ENCODE peak calls at places on chromosome 14, in seven cellular contexts. L, U, D, X, T, W and H are unnamed samples.

GRCh38 chr14:52080171-52080800 is 11.4 kb upstream of the NID2 start:
- DNase-seq in L (no peak), U (no peak), D (peak), X (no peak), T (no peak), W (no peak), H (peak)

GRCh38 chr14:52014601-52015267 is 25.4 kb downstream of the RTRAF start:
- DNase-seq in L (no peak), U (peak), D (no peak), X (no peak), T (no peak), W (no peak), H (no peak)

GRCh38 chr14:59595071-59595470 is 18.5 kb upstream of the CCDC175 start:
- DNase-seq in L (no peak), U (no peak), D (no peak), X (no peak), T (peak), W (no peak), H (no peak)

GRCh38 chr14:102911991-102912761 is 10.3 kb upstream of the AMN start:
- DNase-seq in L (no peak), U (no peak), D (no peak), X (no peak), T (no peak), W (peak), H (no peak)

GRCh38 chr14:102277874-102278630 is 26.9 kb downstream of the MOK start:
- DNase-seq in L (no peak), U (no peak), D (no peak), X (peak), T (no peak), W (no peak), H (no peak)

GRCh38 chr14:91105673-91106072 is 8.2 kb upstream of the DGLUCY start:
- DNase-seq in L (no peak), U (no peak), D (no peak), X (no peak), T (no peak), W (no peak), H (no peak)

GRCh38 chr14:61526405-61527312 is 168.7 kb upstream of the HIF1A start:
- DNase-seq in L (no peak), U (no peak), D (peak), X (no peak), T (peak), W (no peak), H (peak)

GRCh38 chr14:55265197-55265596 is 6.0 kb upstream of the FBXO34 start:
- DNase-seq in L (peak), U (no peak), D (no peak), X (no peak), T (no peak), W (no peak), H (no peak)

GRCh38 chr14:65999865-66000264 is 486.3 kb upstream of the CCDC196 start:
- DNase-seq in L (no peak), U (no peak), D (no peak), X (no peak), T (no peak), W (no peak), H (no peak)

GRCh38 chr14:56490379-56490778 is 89.2 kb upstream of the TMEM260 start:
- DNase-seq in L (peak), U (no peak), D (peak), X (no peak), T (no peak), W (no peak), H (no peak)

GRCh38 chr14:102565331-102565887 is 27.0 kb upstream of the RCOR1 start:
- DNase-seq in L (peak), U (no peak), D (no peak), X (no peak), T (no peak), W (no peak), H (peak)

GRCh38 chr14:54976316-54976715 is 50.6 kb downstream of the WDHD1 start:
- DNase-seq in L (no peak), U (no peak), D (peak), X (no peak), T (no peak), W (no peak), H (no peak)

GRCh38 chr14:21723431-21724045 is 49.9 kb upstream of the OR4E1 start:
- DNase-seq in L (peak), U (no peak), D (peak), X (peak), T (no peak), W (no peak), H (no peak)

GRCh38 chr14:95227279-95227860 is 70.0 kb upstream of the DICER1 start:
- DNase-seq in L (no peak), U (no peak), D (no peak), X (no peak), T (peak), W (no peak), H (no peak)

GRCh38 chr14:103946975-103947374 is 4.6 kb upstream of the RD3L start:
- DNase-seq in L (no peak), U (no peak), D (no peak), X (no peak), T (no peak), W (no peak), H (no peak)

GRCh38 chr14:60721331-60722162 is 2.6 kb downstream of the SIX4 start:
- DNase-seq in L (peak), U (no peak), D (peak), X (peak), T (peak), W (peak), H (peak)

GRCh38 chr14:100531152-100531551 is 56.1 kb downstream of the BEGAIN start:
- DNase-seq in L (no peak), U (no peak), D (no peak), X (peak), T (no peak), W (no peak), H (no peak)

GRCh38 chr14:20143911-20144310 is 5.3 kb downstream of the OR4N5 start:
- DNase-seq in L (no peak), U (no peak), D (no peak), X (peak), T (no peak), W (no peak), H (no peak)

GRCh38 chr14:50860478-50861086 is 11.3 kb upstream of the ABHD12B start:
- DNase-seq in L (peak), U (peak), D (peak), X (peak), T (peak), W (peak), H (peak)

GRCh38 chr14:94773682-94774211 is 3.8 kb upstream of the GSC start:
- DNase-seq in L (no peak), U (no peak), D (no peak), X (no peak), T (no peak), W (no peak), H (no peak)

GRCh38 chr14:101334656-101335055 is 226.6 kb upstream of the DIO3 start:
- DNase-seq in L (no peak), U (no peak), D (no peak), X (no peak), T (no peak), W (no peak), H (no peak)

GRCh38 chr14:101077511-101078074 is 174.1 kb upstream of the RTL1 start:
- DNase-seq in L (no peak), U (peak), D (peak), X (no peak), T (no peak), W (no peak), H (peak)

GRCh38 chr14:91396959-91397815 is 20.4 kb downstream of the CCDC88C start:
- DNase-seq in L (peak), U (no peak), D (no peak), X (peak), T (peak), W (no peak), H (no peak)

GRCh38 chr14:100285021-100285912 is 21.0 kb downstream of the SLC25A29 start:
- DNase-seq in L (peak), U (no peak), D (peak), X (peak), T (peak), W (peak), H (peak)

GRCh38 chr14:51118993-51119392 is 24.1 kb upstream of the TRIM9 start:
- DNase-seq in L (no peak), U (peak), D (no peak), X (no peak), T (no peak), W (no peak), H (no peak)

GRCh38 chr14:85175556-85175955 is 354.4 kb upstream of the FLRT2 start:
- DNase-seq in L (no peak), U (no peak), D (peak), X (no peak), T (no peak), W (no peak), H (no peak)

GRCh38 chr14:67526676-67527459 is 6.2 kb upstream of the PLEKHH1 start:
- DNase-seq in L (peak), U (peak), D (peak), X (peak), T (peak), W (peak), H (peak)

GRCh38 chr14:93142854-93143652 is 27.3 kb upstream of the ITPK1 start:
- DNase-seq in L (no peak), U (no peak), D (no peak), X (no peak), T (no peak), W (no peak), H (no peak)

GRCh38 chr14:58731465-58732330 is 93.9 kb downstream of the DACT1 start:
- DNase-seq in L (no peak), U (no peak), D (peak), X (no peak), T (no peak), W (no peak), H (no peak)

GRCh38 chr14:102318781-102319276 is 717 bp upstream of the ZNF839 start:
- DNase-seq in L (peak), U (no peak), D (no peak), X (no peak), T (no peak), W (no peak), H (peak)

GRCh38 chr14:44530482-44530881 is 23.4 kb upstream of the FSCB start:
- DNase-seq in L (no peak), U (no peak), D (no peak), X (no peak), T (no peak), W (no peak), H (no peak)

GRCh38 chr14:54785111-54785777 is 117.4 kb downstream of the GCH1 start:
- DNase-seq in L (peak), U (no peak), D (no peak), X (no peak), T (no peak), W (no peak), H (peak)

GRCh38 chr14:66398437-66398836 is 87.7 kb upstream of the CCDC196 start:
- DNase-seq in L (no peak), U (no peak), D (no peak), X (no peak), T (no peak), W (no peak), H (no peak)

GRCh38 chr14:71620401-71620800 is 311.8 kb upstream of the RGS6 start:
- DNase-seq in L (no peak), U (no peak), D (peak), X (no peak), T (no peak), W (no peak), H (no peak)

DNA sequence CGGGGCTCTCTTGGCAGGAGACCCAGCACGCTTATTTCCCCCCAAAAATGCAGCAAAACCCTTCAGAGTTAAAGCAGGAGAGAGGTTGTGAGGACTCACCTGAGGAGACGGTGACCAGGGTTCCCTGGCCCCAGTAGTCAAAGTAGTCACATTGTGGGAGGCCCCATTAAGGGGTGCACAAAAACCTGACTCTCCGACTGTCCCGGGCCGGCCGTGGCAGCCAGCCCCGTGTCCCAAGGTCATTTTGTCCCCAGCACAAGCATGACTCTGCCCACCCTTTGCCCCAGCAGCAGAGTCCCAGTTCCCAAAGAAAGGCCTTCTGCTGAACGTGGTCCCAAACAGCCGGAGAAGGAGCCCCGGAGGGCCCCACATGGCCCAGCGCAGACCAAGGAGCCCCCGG is 337.7 kb downstream of the TMEM121 start:
- DNase-seq in L (no peak), U (no peak), D (no peak), X (no peak), T (no peak), W (peak), H (peak)
- H3K4me3 ChIP-seq in L (peak), U (no peak), D (no peak), X (no peak), T (no peak), W (no peak), H (no peak)

DNA sequence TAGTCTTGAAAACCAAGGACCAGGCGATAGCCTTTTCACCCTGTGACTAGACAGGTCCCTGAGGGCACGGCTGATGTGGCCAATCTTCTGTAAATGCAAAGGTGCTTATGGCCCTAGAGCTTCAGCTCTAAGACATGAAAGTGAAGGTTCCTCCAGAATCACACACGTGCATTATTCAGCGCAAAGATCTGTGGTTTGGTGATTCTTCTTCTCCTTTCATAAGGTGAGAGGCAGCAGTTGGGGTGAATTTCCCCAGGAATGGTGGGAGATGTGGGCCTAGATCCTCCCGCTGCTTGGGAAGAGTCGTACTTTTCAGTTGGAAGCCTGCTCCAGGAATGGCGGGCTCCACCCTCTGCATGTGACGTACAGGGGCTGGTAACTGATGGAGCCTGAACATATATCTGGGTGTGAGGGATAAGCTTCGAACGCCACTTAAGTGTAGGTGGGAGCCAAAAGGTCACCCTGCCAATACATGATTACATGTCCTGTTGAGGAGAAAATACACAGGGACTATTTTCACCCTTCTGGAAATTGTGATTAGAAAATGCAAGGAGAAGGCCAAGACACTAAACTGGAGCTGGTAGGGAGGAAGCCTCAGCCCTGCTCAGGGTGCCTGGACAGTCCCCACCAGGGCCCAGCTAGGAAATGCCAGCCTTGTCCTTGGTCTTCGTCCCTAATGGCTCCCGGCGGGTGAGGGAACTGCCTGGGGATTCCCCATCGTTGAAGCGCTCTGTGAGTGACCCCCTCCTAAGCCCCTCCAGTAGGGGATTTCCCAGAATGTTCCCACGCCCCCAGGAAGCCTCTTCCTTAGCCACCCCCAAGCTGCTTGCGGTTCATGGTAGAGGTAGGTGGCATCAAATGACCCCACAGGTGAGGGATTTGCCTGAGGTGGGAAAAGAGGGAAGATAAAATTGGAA is 17.6 kb downstream of the BATF start:
- DNase-seq in L (no peak), U (no peak), D (no peak), X (no peak), T (no peak), W (no peak), H (no peak)
- H3K4me3 ChIP-seq in L (no peak), U (no peak), D (no peak), X (no peak), T (no peak), W (no peak), H (no peak)

GRCh38 chr14:69226178-69226577 is 33.8 kb upstream of the GALNT16 start:
- DNase-seq in L (no peak), U (no peak), D (no peak), X (no peak), T (no peak), W (no peak), H (peak)
- H3K4me3 ChIP-seq in L (no peak), U (no peak), D (no peak), X (no peak), T (no peak), W (no peak), H (no peak)

GRCh38 chr14:63891148-63891964 is 38.6 kb downstream of the SYNE2 start:
- DNase-seq in L (no peak), U (no peak), D (no peak), X (no peak), T (peak), W (no peak), H (no peak)
- H3K4me3 ChIP-seq in L (no peak), U (no peak), D (no peak), X (no peak), T (no peak), W (no peak), H (no peak)

GRCh38 chr14:89910706-89911017 is 43.9 kb downstream of the EFCAB11 start:
- DNase-seq in L (no peak), U (no peak), D (no peak), X (no peak), T (no peak), W (no peak), H (no peak)
- H3K4me3 ChIP-seq in L (no peak), U (no peak), D (no peak), X (no peak), T (no peak), W (no peak), H (no peak)

GRCh38 chr14:53354331-53354730 is 201.2 kb upstream of the DDHD1 start:
- DNase-seq in L (no peak), U (no peak), D (no peak), X (no peak), T (no peak), W (no peak), H (no peak)

GRCh38 chr14:53356361-53357150 is 203.4 kb upstream of the DDHD1 start:
- DNase-seq in L (no peak), U (no peak), D (peak), X (no peak), T (no peak), W (no peak), H (no peak)

GRCh38 chr14:53360821-53361220 is 207.7 kb upstream of the DDHD1 start:
- DNase-seq in L (no peak), U (no peak), D (no peak), X (no peak), T (no peak), W (no peak), H (no peak)

GRCh38 chr14:53358166-53358565 is 205.0 kb upstream of the DDHD1 start:
- DNase-seq in L (no peak), U (no peak), D (no peak), X (no peak), T (no peak), W (no peak), H (no peak)

GRCh38 chr14:53355581-53356112 is 202.5 kb upstream of the DDHD1 start:
- DNase-seq in L (no peak), U (peak), D (peak), X (peak), T (no peak), W (no peak), H (no peak)
- H3K4me3 ChIP-seq in L (no peak), U (no peak), D (no peak), X (no peak), T (no peak), W (no peak), H (no peak)

GRCh38 chr14:74518221-74518620 is 24.7 kb downstream of the ISCA2 start:
- DNase-seq in L (no peak), U (no peak), D (no peak), X (peak), T (no peak), W (no peak), H (no peak)

GRCh38 chr14:74516451-74517155 is 23.0 kb downstream of the ISCA2 start:
- DNase-seq in L (no peak), U (no peak), D (peak), X (no peak), T (no peak), W (peak), H (peak)

GRCh38 chr14:74517731-74518130 is 24.2 kb downstream of the ISCA2 start:
- DNase-seq in L (no peak), U (no peak), D (no peak), X (no peak), T (no peak), W (no peak), H (no peak)

GRCh38 chr14:74521756-74522155 is 28.2 kb downstream of the ISCA2 start:
- DNase-seq in L (no peak), U (no peak), D (no peak), X (no peak), T (no peak), W (no peak), H (no peak)

DNA sequence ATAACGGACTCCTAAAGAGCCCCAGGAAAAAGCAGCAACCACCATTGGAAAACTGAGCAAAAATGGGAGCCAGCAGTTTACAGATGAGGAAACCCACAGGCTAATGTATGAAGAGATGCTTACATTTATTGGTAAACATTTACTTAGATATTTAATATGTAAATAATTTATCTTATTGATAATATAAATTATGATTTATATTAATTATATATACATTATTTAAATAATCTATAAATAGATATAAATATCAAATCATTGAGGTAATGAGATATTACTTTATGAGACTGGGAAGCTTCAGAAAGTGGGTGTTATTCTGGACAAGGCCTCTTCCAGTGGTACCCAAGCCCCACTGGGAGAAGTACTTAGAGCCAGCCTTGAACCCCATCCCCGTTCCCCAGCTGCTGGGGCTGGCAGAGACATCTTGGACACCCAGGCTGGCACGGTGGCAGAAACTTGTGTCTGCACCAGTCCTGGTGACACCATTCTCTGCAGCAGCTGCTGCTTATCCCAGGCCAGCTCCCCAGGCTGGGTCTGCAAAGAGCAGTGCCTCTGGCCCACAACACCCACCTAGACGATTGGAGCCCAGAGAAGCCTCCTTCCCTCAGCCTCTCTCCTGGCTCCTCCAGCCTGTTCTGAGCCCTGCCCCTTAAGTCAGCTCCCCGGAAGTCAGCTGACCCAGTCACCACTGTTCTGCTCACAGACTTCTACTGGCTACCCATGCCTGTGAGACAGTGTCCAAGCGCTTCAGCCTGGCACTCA is 25.9 kb downstream of the ISCA2 start:
- DNase-seq in L (no peak), U (no peak), D (no peak), X (no peak), T (peak), W (no peak), H (no peak)
- H3K4me3 ChIP-seq in L (no peak), U (no peak), D (no peak), X (no peak), T (no peak), W (no peak), H (no peak)